ENCODE peak calls at places on chromosomes 7 and 10, in five cellular contexts. One of them, this sample, is unnamed.

GRCh38 chr10:80204801-80205477 is 398 bp downstream of the ANXA11 start:
- DNase-seq in gastrocnemius medialis: no peak
- DNase-seq in sigmoid colon: peak
- DNase-seq in spleen: no peak
- DNase-seq in stomach: peak
- DNase-seq in this sample: peak

GRCh38 chr10:61758440-61758839 is 95.7 kb downstream of the CABCOCO1 start:
- DNase-seq in gastrocnemius medialis: no peak
- DNase-seq in stomach: no peak
- DNase-seq in sigmoid colon: no peak
- DNase-seq in spleen: no peak
- DNase-seq in this sample: no peak

GRCh38 chr10:65142641-65143435 is 1621.6 kb downstream of the REEP3 start:
- DNase-seq in stomach: no peak
- DNase-seq in spleen: no peak
- DNase-seq in gastrocnemius medialis: no peak
- DNase-seq in sigmoid colon: no peak
- DNase-seq in this sample: no peak

GRCh38 chr10:130933008-130933390 is 378.5 kb downstream of the TCERG1L start:
- DNase-seq in stomach: no peak
- DNase-seq in sigmoid colon: no peak
- DNase-seq in spleen: no peak
- DNase-seq in gastrocnemius medialis: no peak
- DNase-seq in this sample: no peak

GRCh38 chr10:111316607-111317006 is 239.8 kb downstream of the ADRA2A start:
- DNase-seq in stomach: no peak
- DNase-seq in sigmoid colon: no peak
- DNase-seq in gastrocnemius medialis: no peak
- DNase-seq in spleen: no peak
- DNase-seq in this sample: no peak

GRCh38 chr10:31490858-31491504 is 172.0 kb downstream of the ZEB1 start:
- DNase-seq in stomach: no peak
- DNase-seq in sigmoid colon: no peak
- DNase-seq in gastrocnemius medialis: no peak
- DNase-seq in spleen: no peak
- DNase-seq in this sample: no peak

GRCh38 chr7:51645298-51645697 is 328.7 kb upstream of the COBL start:
- DNase-seq in spleen: no peak
- DNase-seq in gastrocnemius medialis: no peak
- DNase-seq in sigmoid colon: no peak
- DNase-seq in stomach: no peak
- DNase-seq in this sample: no peak

GRCh38 chr10:73339436-73339835 is 19.2 kb downstream of the CFAP70 start:
- DNase-seq in gastrocnemius medialis: no peak
- DNase-seq in sigmoid colon: no peak
- DNase-seq in stomach: no peak
- DNase-seq in spleen: no peak
- DNase-seq in this sample: no peak

GRCh38 chr10:59508956-59509355 is 146.6 kb upstream of the FAM13C start:
- DNase-seq in spleen: no peak
- DNase-seq in stomach: no peak
- DNase-seq in gastrocnemius medialis: no peak
- DNase-seq in sigmoid colon: no peak
- DNase-seq in this sample: no peak

GRCh38 chr7:99514050-99514449 is 9.6 kb downstream of the ZKSCAN5 start:
- DNase-seq in spleen: no peak
- DNase-seq in gastrocnemius medialis: no peak
- DNase-seq in stomach: no peak
- DNase-seq in sigmoid colon: no peak
- DNase-seq in this sample: no peak

GRCh38 chr10:19815478-19816419 is 483 bp upstream of the PLXDC2 start:
- DNase-seq in gastrocnemius medialis: peak
- DNase-seq in spleen: peak
- DNase-seq in sigmoid colon: peak
- DNase-seq in stomach: peak
- DNase-seq in this sample: peak

GRCh38 chr7:37062019-37062418 is 337.7 kb upstream of the AOAH start:
- DNase-seq in sigmoid colon: no peak
- DNase-seq in gastrocnemius medialis: no peak
- DNase-seq in stomach: no peak
- DNase-seq in spleen: no peak
- DNase-seq in this sample: no peak

GRCh38 chr7:17588730-17589129 is 290.3 kb downstream of the AHR start:
- DNase-seq in sigmoid colon: no peak
- DNase-seq in stomach: no peak
- DNase-seq in gastrocnemius medialis: no peak
- DNase-seq in spleen: no peak
- DNase-seq in this sample: no peak

GRCh38 chr7:156423876-156424275 is 216.7 kb upstream of the RNF32 start:
- DNase-seq in stomach: no peak
- DNase-seq in sigmoid colon: no peak
- DNase-seq in spleen: no peak
- DNase-seq in gastrocnemius medialis: no peak
- DNase-seq in this sample: no peak

GRCh38 chr10:124566981-124567835 is 105.6 kb downstream of the LHPP start:
- DNase-seq in gastrocnemius medialis: no peak
- DNase-seq in sigmoid colon: peak
- DNase-seq in stomach: no peak
- DNase-seq in spleen: peak
- DNase-seq in this sample: no peak

GRCh38 chr7:45712872-45713668 is 138.9 kb downstream of the ADCY1 start:
- DNase-seq in sigmoid colon: no peak
- DNase-seq in gastrocnemius medialis: no peak
- DNase-seq in spleen: peak
- DNase-seq in stomach: no peak
- DNase-seq in this sample: no peak

GRCh38 chr10:87991946-87992345 is 128.5 kb downstream of the PTEN start:
- DNase-seq in sigmoid colon: no peak
- DNase-seq in gastrocnemius medialis: no peak
- DNase-seq in stomach: no peak
- DNase-seq in spleen: no peak
- DNase-seq in this sample: no peak

GRCh38 chr10:93600861-93601773 is at the start of gene RBP4:
- DNase-seq in sigmoid colon: no peak
- DNase-seq in spleen: no peak
- DNase-seq in stomach: no peak
- DNase-seq in gastrocnemius medialis: no peak
- DNase-seq in this sample: no peak

GRCh38 chr10:103838851-103839512 is 16.4 kb downstream of the SH3PXD2A start:
- DNase-seq in stomach: no peak
- DNase-seq in gastrocnemius medialis: no peak
- DNase-seq in spleen: no peak
- DNase-seq in sigmoid colon: peak
- DNase-seq in this sample: no peak

GRCh38 chr7:9029671-9030070 is 596.3 kb downstream of the NXPH1 start:
- DNase-seq in stomach: no peak
- DNase-seq in spleen: no peak
- DNase-seq in gastrocnemius medialis: no peak
- DNase-seq in sigmoid colon: no peak
- DNase-seq in this sample: no peak

GRCh38 chr10:94131885-94132284 is 138.2 kb downstream of the PLCE1 start:
- DNase-seq in gastrocnemius medialis: no peak
- DNase-seq in spleen: no peak
- DNase-seq in sigmoid colon: no peak
- DNase-seq in stomach: no peak
- DNase-seq in this sample: no peak

GRCh38 chr10:83577421-83577820 is 561.9 kb upstream of the GHITM start:
- DNase-seq in stomach: no peak
- DNase-seq in sigmoid colon: no peak
- DNase-seq in gastrocnemius medialis: no peak
- DNase-seq in spleen: no peak
- DNase-seq in this sample: no peak

GRCh38 chr10:110400173-110400947 is 95.6 kb upstream of the SMNDC1 start:
- DNase-seq in spleen: no peak
- DNase-seq in stomach: no peak
- DNase-seq in gastrocnemius medialis: no peak
- DNase-seq in sigmoid colon: no peak
- DNase-seq in this sample: no peak

GRCh38 chr7:155205368-155206285 is 92.1 kb upstream of the INSIG1 start:
- DNase-seq in gastrocnemius medialis: peak
- DNase-seq in sigmoid colon: peak
- DNase-seq in spleen: peak
- DNase-seq in stomach: peak
- DNase-seq in this sample: peak
- TF ChIP-seq POLR2A in gastrocnemius medialis: peak
- TF ChIP-seq POLR2A in sigmoid colon: no peak
- TF ChIP-seq POLR2A in spleen: no peak
- TF ChIP-seq POLR2A in stomach: no peak
- TF ChIP-seq POLR2A in this sample: peak

GRCh38 chr7:35647171-35647574 is 47.8 kb downstream of the HERPUD2 start:
- DNase-seq in sigmoid colon: no peak
- DNase-seq in gastrocnemius medialis: no peak
- DNase-seq in spleen: no peak
- DNase-seq in stomach: no peak
- DNase-seq in this sample: no peak
- TF ChIP-seq POLR2A in sigmoid colon: no peak
- TF ChIP-seq POLR2A in gastrocnemius medialis: no peak
- TF ChIP-seq POLR2A in spleen: no peak
- TF ChIP-seq POLR2A in stomach: no peak
- TF ChIP-seq POLR2A in this sample: no peak

GRCh38 chr10:75126277-75126676 is 14.8 kb downstream of the SAMD8 start:
- DNase-seq in spleen: no peak
- DNase-seq in gastrocnemius medialis: no peak
- DNase-seq in stomach: no peak
- DNase-seq in sigmoid colon: no peak
- DNase-seq in this sample: no peak
- TF ChIP-seq POLR2A in spleen: no peak
- TF ChIP-seq POLR2A in gastrocnemius medialis: no peak
- TF ChIP-seq POLR2A in stomach: no peak
- TF ChIP-seq POLR2A in sigmoid colon: no peak
- TF ChIP-seq POLR2A in this sample: no peak

GRCh38 chr7:52799817-52800216 is 235.6 kb upstream of the POM121L12 start:
- DNase-seq in spleen: no peak
- DNase-seq in gastrocnemius medialis: no peak
- DNase-seq in stomach: no peak
- DNase-seq in sigmoid colon: no peak
- DNase-seq in this sample: no peak
- TF ChIP-seq POLR2A in spleen: no peak
- TF ChIP-seq POLR2A in gastrocnemius medialis: no peak
- TF ChIP-seq POLR2A in stomach: no peak
- TF ChIP-seq POLR2A in sigmoid colon: no peak
- TF ChIP-seq POLR2A in this sample: no peak

GRCh38 chr10:34812771-34813170 is 2.3 kb downstream of the PARD3 start:
- DNase-seq in spleen: peak
- DNase-seq in sigmoid colon: no peak
- DNase-seq in gastrocnemius medialis: no peak
- DNase-seq in stomach: no peak
- DNase-seq in this sample: no peak

GRCh38 chr10:34813626-34814227 is 1.4 kb downstream of the PARD3 start:
- DNase-seq in spleen: peak
- DNase-seq in stomach: no peak
- DNase-seq in sigmoid colon: no peak
- DNase-seq in gastrocnemius medialis: no peak
- DNase-seq in this sample: peak

GRCh38 chr10:34816067-34817002 is 1.2 kb upstream of the PARD3 start:
- DNase-seq in sigmoid colon: peak
- DNase-seq in stomach: no peak
- DNase-seq in gastrocnemius medialis: no peak
- DNase-seq in spleen: peak
- DNase-seq in this sample: no peak

GRCh38 chr10:34815174-34816066 is at the start of gene PARD3:
- DNase-seq in gastrocnemius medialis: peak
- DNase-seq in sigmoid colon: peak
- DNase-seq in stomach: peak
- DNase-seq in spleen: peak
- DNase-seq in this sample: peak

DNA sequence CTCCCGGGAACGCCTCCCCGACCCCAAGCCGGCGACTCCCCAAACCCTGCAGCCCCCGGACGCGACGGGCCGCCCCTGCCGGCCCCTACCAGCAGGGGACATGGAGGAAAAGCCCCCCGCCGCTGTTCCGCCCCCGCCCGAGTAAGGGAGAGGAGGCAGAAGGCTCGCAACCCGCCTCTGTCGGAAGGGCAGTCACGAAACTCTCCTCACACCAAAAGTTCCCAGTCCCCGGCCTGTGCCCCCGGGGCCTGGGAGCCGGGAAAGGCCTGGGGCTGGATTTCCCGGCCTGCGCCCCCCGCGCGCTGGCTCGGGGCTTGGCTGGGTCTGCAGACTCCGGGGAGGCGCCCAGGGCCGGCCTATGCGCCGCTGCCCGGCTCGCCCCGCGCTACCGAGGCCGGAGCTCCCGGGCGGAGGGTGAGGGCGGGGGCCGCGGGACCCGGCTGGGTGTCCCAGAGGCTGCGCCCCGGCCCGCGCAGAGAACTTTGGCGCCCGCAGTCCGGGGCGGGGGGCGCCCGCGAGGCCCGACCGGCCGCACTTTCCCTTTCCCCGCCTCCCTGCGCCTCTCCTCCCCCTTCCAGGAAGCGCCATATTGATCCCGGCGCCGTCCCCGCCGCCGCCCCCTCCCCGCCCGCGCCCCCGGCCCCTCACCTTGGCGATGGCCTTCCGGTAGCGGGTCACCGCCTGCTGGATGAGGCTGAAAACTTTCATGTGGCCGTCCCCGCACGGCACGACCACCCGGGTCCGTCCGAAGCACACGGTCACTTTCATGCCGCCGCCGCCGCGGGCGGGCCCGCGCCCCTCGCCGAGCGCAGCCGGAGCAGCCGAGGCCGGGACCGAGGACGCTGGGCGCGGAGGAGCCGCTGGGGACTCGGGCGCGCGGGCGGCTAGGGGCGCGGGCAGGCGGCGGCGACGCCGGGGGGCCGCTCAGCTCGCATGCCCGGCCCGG is 595 bp downstream of the PARD3 start:
- DNase-seq in stomach: peak
- DNase-seq in gastrocnemius medialis: no peak
- DNase-seq in spleen: peak
- DNase-seq in sigmoid colon: peak
- DNase-seq in this sample: peak
- TF ChIP-seq POLR2A in stomach: no peak
- TF ChIP-seq POLR2A in gastrocnemius medialis: no peak
- TF ChIP-seq POLR2A in spleen: no peak
- TF ChIP-seq POLR2A in sigmoid colon: no peak
- TF ChIP-seq POLR2A in this sample: no peak

GRCh38 chr7:520503-521161 is 986 bp upstream of the PDGFA start:
- DNase-seq in stomach: no peak
- DNase-seq in sigmoid colon: no peak
- DNase-seq in spleen: no peak
- DNase-seq in gastrocnemius medialis: no peak
- DNase-seq in this sample: no peak

GRCh38 chr7:523436-524336 is 4.0 kb upstream of the PDGFA start:
- DNase-seq in stomach: no peak
- DNase-seq in gastrocnemius medialis: no peak
- DNase-seq in sigmoid colon: no peak
- DNase-seq in spleen: no peak
- DNase-seq in this sample: no peak

GRCh38 chr7:521221-522070 is 1.8 kb upstream of the PDGFA start:
- DNase-seq in gastrocnemius medialis: no peak
- DNase-seq in spleen: no peak
- DNase-seq in sigmoid colon: no peak
- DNase-seq in stomach: peak
- DNase-seq in this sample: no peak

GRCh38 chr7:522938-523289 is 3.3 kb upstream of the PDGFA start:
- DNase-seq in spleen: no peak
- DNase-seq in sigmoid colon: no peak
- DNase-seq in stomach: no peak
- DNase-seq in gastrocnemius medialis: no peak
- DNase-seq in this sample: no peak

GRCh38 chr7:522071-522937 is 2.7 kb upstream of the PDGFA start:
- DNase-seq in gastrocnemius medialis: peak
- DNase-seq in stomach: peak
- DNase-seq in spleen: no peak
- DNase-seq in sigmoid colon: no peak
- DNase-seq in this sample: no peak
- TF ChIP-seq POLR2A in gastrocnemius medialis: peak
- TF ChIP-seq POLR2A in stomach: no peak
- TF ChIP-seq POLR2A in spleen: no peak
- TF ChIP-seq POLR2A in sigmoid colon: no peak
- TF ChIP-seq POLR2A in this sample: no peak

This sample was measured in H54.